ENCODE peak calls at places on chromosomes 12 and 14, in nine cellular contexts. V, F, T, G, A, W, L, K and C are unnamed samples.

GRCh38 chr14:102320033-102320660 is 601 bp downstream of the ZNF839 start:
- DNase-seq in V (peak), F (peak), T (peak), G (no peak), A (peak), W (no peak), L (peak), K (peak), C (peak)

GRCh38 chr14:96797943-96798349 is 764 bp downstream of the VRK1 start:
- DNase-seq in V (peak), F (no peak), T (peak), G (no peak), A (peak), W (no peak), L (no peak), K (no peak), C (peak)

GRCh38 chr12:131242741-131243496 is 289.2 kb downstream of the ADGRD1 start:
- DNase-seq in V (no peak), F (no peak), T (no peak), G (no peak), A (peak), W (no peak), L (no peak), K (no peak), C (peak)

GRCh38 chr12:121038861-121039654 is at the start of gene OASL:
- DNase-seq in V (peak), F (peak), T (no peak), G (no peak), A (peak), W (peak), L (peak), K (peak), C (no peak)

GRCh38 chr14:44803239-44803905 is 158.4 kb downstream of the KLHL28 start:
- DNase-seq in V (no peak), F (peak), T (no peak), G (no peak), A (peak), W (no peak), L (no peak), K (no peak), C (peak)

GRCh38 chr14:72457641-72458040 is 436.3 kb downstream of the DPF3 start:
- DNase-seq in V (no peak), F (peak), T (no peak), G (no peak), A (peak), W (no peak), L (no peak), K (no peak), C (no peak)

GRCh38 chr12:52836491-52837175 is 2.5 kb upstream of the KRT79 start:
- DNase-seq in V (no peak), F (no peak), T (no peak), G (no peak), A (no peak), W (no peak), L (no peak), K (no peak), C (no peak)

GRCh38 chr14:99821519-99822165 is 28.4 kb downstream of the EML1 start:
- DNase-seq in V (no peak), F (peak), T (no peak), G (no peak), A (peak), W (no peak), L (no peak), K (no peak), C (peak)

GRCh38 chr12:119692410-119692809 is 24.5 kb downstream of the PRKAB1 start:
- DNase-seq in V (no peak), F (peak), T (no peak), G (no peak), A (no peak), W (no peak), L (no peak), K (no peak), C (no peak)

GRCh38 chr14:99094901-99095300 is 177.1 kb downstream of the BCL11B start:
- DNase-seq in V (no peak), F (no peak), T (no peak), G (no peak), A (no peak), W (no peak), L (no peak), K (no peak), C (no peak)

GRCh38 chr12:2733493-2734252 is 61.1 kb upstream of the FKBP4 start:
- DNase-seq in V (no peak), F (no peak), T (no peak), G (no peak), A (no peak), W (no peak), L (no peak), K (no peak), C (no peak)

GRCh38 chr14:95835331-95835730 is 41.3 kb upstream of the TUNAR start:
- DNase-seq in V (no peak), F (no peak), T (no peak), G (no peak), A (no peak), W (no peak), L (no peak), K (no peak), C (no peak)

GRCh38 chr12:45619736-45620135 is 109.8 kb upstream of the ARID2 start:
- DNase-seq in V (no peak), F (no peak), T (no peak), G (no peak), A (no peak), W (no peak), L (no peak), K (no peak), C (no peak)

GRCh38 chr12:20262131-20262530 is 106.2 kb upstream of the PDE3A start:
- DNase-seq in V (no peak), F (no peak), T (no peak), G (no peak), A (no peak), W (no peak), L (no peak), K (no peak), C (no peak)

GRCh38 chr14:75880512-75880911 is 101.3 kb downstream of the TGFB3 start:
- DNase-seq in V (no peak), F (no peak), T (no peak), G (no peak), A (no peak), W (no peak), L (no peak), K (no peak), C (no peak)

GRCh38 chr12:112149596-112149995 is 24.2 kb downstream of the TRAFD1 start:
- DNase-seq in V (no peak), F (no peak), T (no peak), G (no peak), A (no peak), W (no peak), L (peak), K (no peak), C (no peak)

GRCh38 chr14:90692061-90692460 is 124.2 kb downstream of the TTC7B start:
- DNase-seq in V (no peak), F (peak), T (no peak), G (no peak), A (peak), W (no peak), L (no peak), K (no peak), C (no peak)

GRCh38 chr14:61609143-61609851 is 86.0 kb upstream of the HIF1A start:
- DNase-seq in V (no peak), F (peak), T (no peak), G (no peak), A (peak), W (no peak), L (no peak), K (no peak), C (peak)

GRCh38 chr12:82524636-82525035 is 162.1 kb upstream of the TMTC2 start:
- DNase-seq in V (no peak), F (peak), T (no peak), G (no peak), A (no peak), W (no peak), L (no peak), K (no peak), C (no peak)

GRCh38 chr14:21026988-21027315 is 2.1 kb upstream of the NDRG2 start:
- DNase-seq in V (no peak), F (no peak), T (peak), G (no peak), A (no peak), W (no peak), L (no peak), K (no peak), C (no peak)

GRCh38 chr14:21024668-21025373 is at the start of gene NDRG2:
- DNase-seq in V (peak), F (no peak), T (peak), G (peak), A (peak), W (peak), L (peak), K (peak), C (peak)

GRCh38 chr14:21025374-21026151 is 702 bp upstream of the NDRG2 start:
- DNase-seq in V (peak), F (no peak), T (peak), G (no peak), A (no peak), W (no peak), L (peak), K (no peak), C (no peak)

GRCh38 chr14:21023817-21024667 is 819 bp downstream of the NDRG2 start:
- DNase-seq in V (peak), F (no peak), T (no peak), G (no peak), A (no peak), W (no peak), L (no peak), K (no peak), C (peak)

DNA sequence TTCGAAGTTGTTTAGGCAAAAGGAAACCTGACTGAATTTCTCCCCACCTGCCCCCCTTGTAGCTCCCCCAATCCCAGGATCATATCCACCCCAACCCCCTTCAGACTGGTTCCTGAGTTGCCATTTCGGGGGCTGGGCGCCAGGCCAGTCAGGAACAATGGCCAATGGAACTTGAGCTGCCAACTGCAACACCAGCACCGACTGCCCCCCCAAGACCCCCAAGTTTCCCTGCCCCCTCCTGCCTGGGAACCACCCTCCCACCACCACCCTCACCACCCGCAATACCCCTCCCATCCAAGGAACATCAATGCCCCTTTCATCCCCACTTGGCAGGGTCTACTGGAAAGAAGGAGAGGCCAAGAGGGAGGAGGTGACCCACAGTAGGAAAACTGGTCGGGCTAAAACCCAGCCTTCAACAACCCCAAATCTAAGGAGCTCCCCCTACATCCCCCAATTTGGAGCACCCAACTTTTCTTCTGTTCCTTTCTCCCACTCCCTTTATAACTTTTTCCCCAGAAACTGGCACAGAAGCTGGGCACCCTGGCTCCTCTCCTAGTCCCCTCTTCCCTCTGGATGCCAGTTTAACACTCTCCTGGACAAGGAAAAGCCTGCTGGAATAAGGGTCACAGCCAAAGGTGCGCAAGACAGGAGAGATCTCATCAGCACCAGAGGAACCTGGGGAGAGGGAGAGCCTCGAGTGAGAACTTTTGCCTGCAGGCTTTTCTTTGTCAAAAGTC is 1.6 kb upstream of the NDRG2 start:
- DNase-seq in V (no peak), F (no peak), T (peak), G (no peak), A (no peak), W (no peak), L (no peak), K (no peak), C (no peak)
- H3K4me3 ChIP-seq in V (no peak), F (no peak), T (peak), G (no peak), A (no peak), W (no peak), L (no peak), K (no peak), C (no peak)

DNA sequence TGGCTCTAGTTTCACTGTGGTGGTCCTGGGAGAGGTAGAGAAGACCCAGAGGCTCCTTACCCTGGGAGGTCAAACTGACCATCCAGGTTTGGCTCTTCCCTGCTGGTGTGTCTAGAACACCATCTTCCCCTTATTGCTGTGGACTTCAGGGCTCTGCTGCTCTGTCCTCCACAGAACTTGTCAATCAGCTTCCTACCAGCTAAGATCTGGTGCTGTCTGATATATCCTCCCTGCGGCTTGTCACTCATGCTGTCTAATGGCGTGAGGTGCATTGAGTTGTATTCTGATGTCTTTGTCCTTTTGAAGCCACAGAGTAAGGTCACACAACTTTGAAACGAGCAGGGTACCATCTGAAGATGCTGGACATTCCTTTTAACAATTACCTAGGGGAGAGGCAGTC is 7.2 kb upstream of the C1RL start:
- DNase-seq in V (no peak), F (no peak), T (peak), G (no peak), A (no peak), W (no peak), L (peak), K (no peak), C (no peak)
- H3K4me3 ChIP-seq in V (no peak), F (no peak), T (no peak), G (no peak), A (no peak), W (no peak), L (no peak), K (no peak), C (no peak)

DNA sequence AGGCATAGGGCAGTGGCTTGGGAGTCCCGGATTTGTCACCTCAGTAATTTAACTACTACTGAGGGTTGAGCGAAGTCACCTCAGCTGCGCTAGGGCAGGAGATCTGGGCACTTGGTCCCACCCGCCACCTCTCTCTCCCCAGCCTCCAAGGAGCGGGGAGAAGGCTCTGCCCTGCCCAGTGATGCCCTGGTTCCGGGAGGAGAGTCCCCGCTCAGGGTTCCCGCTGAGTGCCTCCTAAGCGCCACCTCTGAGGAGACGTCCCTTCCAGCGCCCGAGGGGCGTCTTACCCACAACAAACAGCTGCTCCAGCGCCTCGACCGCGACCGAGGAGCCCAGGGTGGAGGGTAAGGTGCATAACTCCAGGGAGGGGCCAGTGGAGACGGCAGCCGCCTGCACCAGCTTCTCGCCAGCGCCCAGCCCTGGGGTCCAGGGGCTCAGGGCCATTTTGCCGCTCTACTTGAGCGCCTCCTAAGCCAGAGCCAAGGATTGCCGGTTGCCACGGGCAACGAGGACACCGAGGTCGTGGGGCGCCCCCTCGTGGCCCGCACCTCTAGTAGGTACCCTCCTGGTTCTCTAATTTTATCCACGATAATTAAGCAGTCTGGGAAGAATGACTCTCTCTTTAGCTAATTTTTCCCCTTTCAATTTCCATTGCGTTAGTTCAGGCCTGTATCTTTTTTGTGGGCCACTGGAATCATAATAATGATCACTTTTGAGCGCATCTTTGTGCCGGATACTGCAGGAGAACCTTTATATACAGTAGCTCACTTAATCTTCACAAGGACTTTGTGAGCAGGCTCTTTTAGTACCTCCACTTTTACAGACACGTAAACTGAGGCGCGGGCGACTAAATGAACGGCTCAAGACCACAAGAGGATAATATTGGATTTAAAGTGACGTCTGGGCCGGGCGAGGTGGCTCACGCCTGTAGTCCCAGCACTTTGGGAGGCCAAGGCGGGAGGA is at the start of gene CCDC175:
- DNase-seq in V (peak), F (peak), T (peak), G (peak), A (peak), W (peak), L (peak), K (peak), C (peak)
- H3K4me3 ChIP-seq in V (peak), F (peak), T (peak), G (peak), A (peak), W (peak), L (peak), K (peak), C (peak)

GRCh38 chr12:14071833-14072232 is 90.4 kb upstream of the GRIN2B start:
- DNase-seq in V (no peak), F (no peak), T (no peak), G (no peak), A (no peak), W (no peak), L (no peak), K (no peak), C (no peak)

GRCh38 chr12:14076538-14076937 is 95.1 kb upstream of the GRIN2B start:
- DNase-seq in V (no peak), F (no peak), T (no peak), G (no peak), A (no peak), W (no peak), L (no peak), K (no peak), C (no peak)

DNA sequence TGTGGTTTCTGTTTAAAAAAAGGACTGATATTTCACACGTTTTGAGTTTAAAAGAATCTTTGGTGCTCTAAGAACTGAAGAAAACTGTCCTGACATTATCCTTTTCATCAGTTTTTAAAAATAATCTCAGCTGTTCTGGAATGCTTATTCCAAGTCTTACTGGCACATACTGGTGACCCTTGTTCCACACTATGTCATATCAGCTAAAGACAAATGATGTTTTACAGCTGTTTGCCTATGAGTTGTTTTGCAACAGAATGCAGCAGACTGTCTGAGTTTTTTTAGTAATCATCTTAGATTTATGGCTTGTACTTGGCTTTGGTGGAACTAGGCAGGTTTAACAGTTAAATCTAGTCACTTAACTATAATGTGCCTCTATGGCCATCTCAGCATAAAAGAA is 91.5 kb upstream of the GRIN2B start:
- DNase-seq in V (no peak), F (no peak), T (no peak), G (no peak), A (no peak), W (no peak), L (no peak), K (no peak), C (no peak)
- H3K4me3 ChIP-seq in V (no peak), F (no peak), T (no peak), G (no peak), A (no peak), W (no peak), L (no peak), K (no peak), C (no peak)

DNA sequence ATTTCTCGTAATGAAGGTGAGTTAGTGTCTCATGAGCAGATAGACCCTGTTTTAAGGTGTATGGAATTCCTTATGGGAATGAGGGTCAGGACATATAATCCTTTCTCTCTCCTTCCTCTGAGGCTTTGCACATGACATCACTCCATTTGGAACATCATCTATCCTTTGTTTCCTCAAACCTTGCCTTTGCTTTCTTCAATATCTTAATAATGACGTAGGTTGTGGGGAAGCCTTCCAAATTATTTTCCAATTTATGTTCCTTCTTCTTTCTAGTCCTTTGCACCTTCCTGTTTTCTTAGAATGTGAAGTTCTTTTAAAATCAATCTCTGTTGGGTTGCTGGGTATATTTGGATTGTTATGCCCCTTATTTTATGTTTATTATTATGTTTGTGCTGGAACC is 502.9 kb upstream of the STXBP6 start:
- DNase-seq in V (no peak), F (no peak), T (no peak), G (no peak), A (no peak), W (no peak), L (no peak), K (no peak), C (no peak)
- H3K4me3 ChIP-seq in V (no peak), F (no peak), T (no peak), G (no peak), A (no peak), W (no peak), L (no peak), K (no peak), C (no peak)

DNA sequence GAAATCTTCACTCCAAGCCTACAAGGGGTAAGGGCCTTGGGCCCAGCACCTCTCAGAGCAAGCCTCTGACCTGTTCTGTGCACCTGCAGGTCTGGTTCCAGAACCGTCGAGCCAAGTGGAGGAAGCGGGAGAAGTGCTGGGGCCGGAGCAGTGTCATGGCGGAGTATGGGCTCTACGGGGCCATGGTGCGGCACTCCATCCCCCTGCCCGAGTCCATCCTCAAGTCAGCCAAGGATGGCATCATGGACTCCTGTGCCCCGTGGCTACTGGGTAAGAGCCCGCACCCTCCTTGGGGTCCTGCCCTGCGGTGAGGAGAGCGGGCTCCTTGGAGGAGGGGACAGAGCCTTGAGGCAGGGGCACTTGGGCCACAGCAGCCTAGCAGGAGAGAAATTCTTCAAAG is 20.3 kb downstream of the VSX2 start:
- DNase-seq in V (no peak), F (no peak), T (no peak), G (no peak), A (no peak), W (no peak), L (no peak), K (no peak), C (no peak)
- H3K4me3 ChIP-seq in V (no peak), F (no peak), T (no peak), G (no peak), A (no peak), W (no peak), L (no peak), K (no peak), C (no peak)